ENCODE peak calls at places on chromosomes 2 and 18, in nine cellular contexts. S is tibial nerve; Q is WTC11; X is activated T-cell treated with anti-CD3 and anti-CD28 coated beads, Interleukin-2, amount 50 U/mL, for 4 hours; V is GM04504; I is stimulated activated CD8-positive, alpha-beta memory T cell treated with anti-CD3 and anti-CD28 coated beads, Interleukin-15, amount 100 ng/mL, for 24 hours; C is prostate gland; R is A172; K is omental fat pad. F is an unnamed sample.

GRCh38 chr2:37671013-37671815 is at the start of gene CDC42EP3:
- DNase-seq in S (peak; percentile 45), Q (peak; percentile 74), X (peak; percentile 66), V (no peak), I (peak; percentile 50), C (peak; percentile 74), R (no peak), K (no peak), F (peak; percentile 85)

GRCh38 chr2:24052951-24053350 is 3.4 kb downstream of the FKBP1B start:
- DNase-seq in S (no peak), Q (no peak), X (no peak), V (no peak), I (no peak), C (no peak), R (no peak), K (no peak), F (no peak)

GRCh38 chr18:48055351-48055750 is 124.9 kb upstream of the SMAD2 start:
- DNase-seq in S (no peak), Q (no peak), X (no peak), V (no peak), I (no peak), C (no peak), R (no peak), K (no peak), F (no peak)

GRCh38 chr18:76410033-76410432 is 85.0 kb downstream of the ZNF516 start:
- DNase-seq in S (no peak), Q (no peak), X (no peak), V (no peak), I (no peak), C (no peak), R (no peak), K (no peak), F (no peak)

GRCh38 chr2:33047939-33048338 is 101.2 kb downstream of the LTBP1 start:
- DNase-seq in S (no peak), Q (no peak), X (no peak), V (no peak), I (no peak), C (no peak), R (no peak), K (no peak), F (no peak)

GRCh38 chr18:8758466-8758865 is 53.1 kb downstream of the MTCL1 start:
- DNase-seq in S (no peak), Q (no peak), X (no peak), V (no peak), I (no peak), C (no peak), R (no peak), K (no peak), F (no peak)

GRCh38 chr2:39723946-39724827 is 54.9 kb downstream of the THUMPD2 start:
- DNase-seq in S (no peak), Q (no peak), X (no peak), V (no peak), I (no peak), C (no peak), R (peak; percentile 19), K (no peak), F (no peak)

GRCh38 chr2:179569834-179570233 is 291.6 kb downstream of the ZNF385B start:
- DNase-seq in S (peak; percentile 44), Q (no peak), X (no peak), V (peak; percentile 80), I (no peak), C (no peak), R (peak; percentile 16), K (no peak), F (peak; percentile 38)

GRCh38 chr2:240196716-240197438 is 56.4 kb upstream of the OTOS start:
- DNase-seq in S (no peak), Q (no peak), X (no peak), V (no peak), I (no peak), C (no peak), R (no peak), K (no peak), F (no peak)

GRCh38 chr2:24702800-24703199 is 90.4 kb downstream of the PTRHD1 start:
- DNase-seq in S (no peak), Q (no peak), X (no peak), V (peak; percentile 62), I (no peak), C (no peak), R (peak; percentile 62), K (no peak), F (no peak)

GRCh38 chr2:173684896-173685485 is 280.2 kb downstream of the SP3 start:
- DNase-seq in S (no peak), Q (no peak), X (no peak), V (no peak), I (no peak), C (no peak), R (no peak), K (no peak), F (no peak)

GRCh38 chr2:198762456-198762855 is 695.3 kb downstream of the SATB2 start:
- DNase-seq in S (no peak), Q (no peak), X (no peak), V (no peak), I (no peak), C (no peak), R (peak; percentile 5), K (no peak), F (no peak)

GRCh38 chr2:26712486-26713465 is 20.3 kb downstream of the KCNK3 start:
- DNase-seq in S (no peak), Q (no peak), X (no peak), V (no peak), I (no peak), C (no peak), R (no peak), K (no peak), F (no peak)

GRCh38 chr2:234469972-234470371 is 26.9 kb downstream of the ARL4C start:
- DNase-seq in S (no peak), Q (no peak), X (no peak), V (no peak), I (no peak), C (no peak), R (no peak), K (no peak), F (no peak)

GRCh38 chr18:52046842-52047241 is 293.2 kb upstream of the DCC start:
- DNase-seq in S (no peak), Q (no peak), X (no peak), V (no peak), I (no peak), C (no peak), R (no peak), K (no peak), F (no peak)

GRCh38 chr18:12592597-12593127 is 65.2 kb downstream of the SPIRE1 start:
- DNase-seq in S (no peak), Q (no peak), X (no peak), V (no peak), I (no peak), C (no peak), R (no peak), K (no peak), F (no peak)

GRCh38 chr2:85813978-85814801 is 60.4 kb downstream of the ATOH8 start:
- DNase-seq in S (peak; percentile 98), Q (peak; percentile 96), X (peak; percentile 79), V (peak; percentile 69), I (peak; percentile 69), C (peak; percentile 93), R (peak; percentile 88), K (peak; percentile 96), F (peak; percentile 96)

GRCh38 chr2:169933124-169933711 is 106.0 kb downstream of the UBR3 start:
- DNase-seq in S (no peak), Q (no peak), X (no peak), V (peak; percentile 2), I (no peak), C (no peak), R (peak; percentile 11), K (no peak), F (no peak)

GRCh38 chr2:170505631-170506270 is 209.4 kb upstream of the SP5 start:
- DNase-seq in S (peak; percentile 74), Q (no peak), X (no peak), V (no peak), I (no peak), C (peak; percentile 27), R (no peak), K (no peak), F (peak; percentile 90)

GRCh38 chr2:175126661-175127060 is 41.3 kb downstream of the ATF2 start:
- DNase-seq in S (no peak), Q (no peak), X (no peak), V (no peak), I (no peak), C (no peak), R (no peak), K (no peak), F (peak; percentile 44)

GRCh38 chr2:223787358-223787757 is 50.0 kb downstream of the AP1S3 start:
- DNase-seq in S (no peak), Q (no peak), X (no peak), V (no peak), I (no peak), C (no peak), R (no peak), K (no peak), F (no peak)

GRCh38 chr2:33482518-33482917 is 6.1 kb downstream of the RASGRP3 start:
- DNase-seq in S (no peak), Q (no peak), X (no peak), V (no peak), I (no peak), C (no peak), R (no peak), K (no peak), F (no peak)

GRCh38 chr18:61993831-61994230 is 101.0 kb upstream of the RNF152 start:
- DNase-seq in S (no peak), Q (no peak), X (no peak), V (no peak), I (no peak), C (no peak), R (no peak), K (no peak), F (no peak)

GRCh38 chr2:182372661-182373060 is 54.2 kb downstream of the PDE1A start:
- DNase-seq in S (peak; percentile 16), Q (no peak), X (no peak), V (peak; percentile 68), I (no peak), C (peak; percentile 36), R (peak; percentile 96), K (no peak), F (no peak)

GRCh38 chr18:35141567-35142269 is 99.1 kb upstream of the ZNF397 start:
- DNase-seq in S (no peak), Q (no peak), X (no peak), V (no peak), I (no peak), C (no peak), R (no peak), K (no peak), F (no peak)

F was measured in right cardiac atrium.